ENCODE peak calls at places on chromosome 4, in five cellular contexts. I is mesenchymal stem cell, A is pancreas, Y is GM23248, W is neuronal stem cell. L is an unnamed sample.

GRCh38 chr4:179804440-179804839 is 2362.2 kb upstream of the AGA start:
- DNase-seq in W (no peak), I (no peak), A (no peak), Y (no peak), L (no peak)

GRCh38 chr4:16646459-16646858 is 252.0 kb downstream of the LDB2 start:
- DNase-seq in A (no peak), Y (no peak), W (no peak), I (no peak), L (no peak)

GRCh38 chr4:122819708-122820449 is 6.8 kb upstream of the FGF2 start:
- DNase-seq in W (no peak), I (peak; percentile 43), A (no peak), Y (peak; percentile 83), L (no peak)

GRCh38 chr4:15702941-15703403 is at the start of gene BST1:
- DNase-seq in W (no peak), I (no peak), A (peak; percentile 24), Y (peak; percentile 74), L (peak; percentile 87)

GRCh38 chr4:66575024-66575696 is 904.9 kb upstream of the EPHA5 start:
- DNase-seq in Y (no peak), I (peak; percentile 33), W (no peak), A (peak; percentile 55), L (peak; percentile 24)

GRCh38 chr4:25915359-25915716 is 1.3 kb downstream of the SMIM20 start:
- DNase-seq in W (no peak), A (no peak), I (no peak), Y (no peak), L (no peak)

GRCh38 chr4:110055014-110055768 is 142.5 kb downstream of the EGF start:
- DNase-seq in Y (peak; percentile 19), W (no peak), A (no peak), I (peak; percentile 36), L (no peak)

GRCh38 chr4:172962564-172963353 is 205.9 kb upstream of the GALNT7 start:
- DNase-seq in A (peak; percentile 42), Y (peak; percentile 13), I (peak; percentile 70), W (no peak), L (peak; percentile 48)

GRCh38 chr4:83369825-83370639 is 35.4 kb upstream of the HPSE start:
- DNase-seq in W (no peak), A (no peak), Y (no peak), I (peak; percentile 48), L (no peak)

GRCh38 chr4:101977096-101977495 is 186.6 kb downstream of the BANK1 start:
- DNase-seq in W (no peak), I (peak; percentile 89), A (no peak), Y (peak; percentile 99), L (no peak)

GRCh38 chr4:122621010-122621616 is at the start of gene IL21:
- DNase-seq in A (no peak), I (no peak), W (no peak), Y (no peak), L (no peak)

GRCh38 chr4:80103615-80104014 is 30.6 kb upstream of the ANTXR2 start:
- DNase-seq in W (no peak), I (no peak), A (no peak), Y (no peak), L (no peak)

GRCh38 chr4:14862881-14863280 is 139.4 kb upstream of the CPEB2 start:
- DNase-seq in W (no peak), I (no peak), Y (peak; percentile 20), A (no peak), L (peak; percentile 41)

GRCh38 chr4:86416081-86416480 is 56.2 kb upstream of the MAPK10 start:
- DNase-seq in A (no peak), I (no peak), Y (no peak), W (no peak), L (no peak)

GRCh38 chr4:127586922-127587571 is 45.7 kb upstream of the INTU start:
- DNase-seq in Y (peak; percentile 53), W (no peak), I (peak; percentile 49), A (no peak), L (peak; percentile 21)

GRCh38 chr4:184887333-184887732 is 61.6 kb upstream of the ACSL1 start:
- DNase-seq in Y (no peak), I (no peak), A (no peak), W (no peak), L (no peak)

GRCh38 chr4:66372706-66373105 is 702.4 kb upstream of the EPHA5 start:
- DNase-seq in A (no peak), Y (no peak), I (no peak), W (no peak), L (no peak)

DNA sequence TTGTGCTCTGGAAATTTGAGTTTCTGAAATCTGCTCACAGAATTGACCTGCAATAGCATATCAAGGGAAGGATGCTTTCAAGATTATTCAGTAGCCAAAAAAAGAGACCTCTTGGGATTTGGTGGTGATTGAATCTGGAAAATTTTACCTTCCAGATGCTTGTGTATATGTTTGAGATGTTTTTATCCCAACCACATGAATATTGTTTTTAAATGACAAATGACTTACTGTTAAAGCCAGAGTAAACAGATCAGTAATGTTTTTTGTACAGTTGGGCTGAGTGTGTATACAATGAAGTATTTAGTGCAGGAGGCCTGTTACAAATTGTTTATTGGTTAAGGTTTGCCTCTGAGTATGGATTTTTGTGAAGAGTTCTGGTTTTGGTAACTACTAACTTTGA is 126.5 kb downstream of the CBR4 start:
- DNase-seq in I (peak; percentile 58), W (no peak), Y (peak; percentile 48), A (no peak), L (no peak)
- H3K36me3 ChIP-seq in I (peaks cover 8% of the 10 kb centered on the region), W (peaks cover 24% of the 10 kb centered on the region), Y (peaks cover 10% of the 10 kb centered on the region), A (no peaks in the 10 kb centered on the region), L (no peaks in the 10 kb centered on the region)

GRCh38 chr4:7844247-7844991 is 95.2 kb downstream of the AFAP1 start:
- DNase-seq in I (peak; percentile 80), W (peak; percentile 54), A (peak; percentile 77), Y (peak; percentile 91), L (peak; percentile 81)
- H3K4me1 ChIP-seq in I (peaks cover 29% of the 10 kb centered on the region), W (peaks cover 4% of the 10 kb centered on the region), A (no peaks in the 10 kb centered on the region), Y (peaks cover 56% of the 10 kb centered on the region), L (no peaks in the 10 kb centered on the region)

DNA sequence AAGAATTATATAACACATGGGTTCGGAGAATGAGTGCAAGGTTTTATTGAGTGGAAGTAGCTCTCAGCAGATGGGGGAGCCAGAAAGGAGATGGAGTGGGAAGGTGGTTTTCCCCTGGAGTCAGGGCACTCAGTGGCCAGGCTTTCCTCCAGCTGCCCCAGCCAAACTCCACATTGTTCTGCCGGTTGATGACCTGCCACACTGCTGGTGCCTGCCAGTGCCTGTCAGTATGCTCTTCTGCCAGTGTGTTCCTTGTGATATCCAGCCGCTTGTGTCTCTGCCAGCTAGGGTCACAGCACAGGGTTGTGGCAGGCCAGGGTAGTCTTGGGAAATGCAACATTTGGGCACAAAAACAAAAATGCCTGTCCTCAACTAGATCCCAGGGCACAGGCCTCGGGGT is 604.8 kb upstream of the TECRL start:
- DNase-seq in Y (no peak), A (no peak), I (no peak), W (no peak), L (no peak)
- H3K36me3 ChIP-seq in Y (no peaks in the 10 kb centered on the region), A (no peaks in the 10 kb centered on the region), I (no peaks in the 10 kb centered on the region), W (no peaks in the 10 kb centered on the region), L (no peaks in the 10 kb centered on the region)

GRCh38 chr4:7903686-7904085 is 36.0 kb downstream of the AFAP1 start:
- DNase-seq in A (no peak), Y (peak; percentile 72), I (no peak), W (no peak), L (no peak)
- H3K4me1 ChIP-seq in A (no peaks in the 10 kb centered on the region), Y (peaks cover 70% of the 10 kb centered on the region), I (peaks cover 25% of the 10 kb centered on the region), W (peaks cover 31% of the 10 kb centered on the region), L (peaks cover 3% of the 10 kb centered on the region)

GRCh38 chr4:6876440-6876839 is 33.2 kb upstream of the TBC1D14 start:
- DNase-seq in Y (peak; percentile 70), W (no peak), I (no peak), A (no peak), L (no peak)
- H3K36me3 ChIP-seq in Y (peaks cover 20% of the 10 kb centered on the region), W (peaks cover 55% of the 10 kb centered on the region), I (peaks cover 61% of the 10 kb centered on the region), A (peaks cover 43% of the 10 kb centered on the region), L (peaks cover 7% of the 10 kb centered on the region)